ENCODE peak calls at places on chromosomes 1 and 21, in eight cellular contexts. S is lower leg skin, J is IMR-90, G is spleen, L is endothelial cell of umbilical vein, V is heart left ventricle, Y is HepG2, E is H1. B is an unnamed sample.

GRCh38 chr21:45893166-45894106 is 88.1 kb upstream of the COL6A1 start:
- DNase-seq in S (no peak), J (no peak), G (peak; percentile 77), L (no peak), V (no peak), Y (no peak), E (no peak), B (no peak)

GRCh38 chr1:110686188-110686587 is 11.4 kb upstream of the KCNA3 start:
- DNase-seq in S (no peak), J (no peak), G (no peak), L (no peak), V (no peak), Y (no peak), E (no peak), B (no peak)

GRCh38 chr1:9388628-9389184 is 96.0 kb downstream of the SPSB1 start:
- DNase-seq in S (no peak), J (no peak), G (no peak), L (no peak), V (no peak), Y (no peak), E (no peak), B (peak; percentile 74)

GRCh38 chr21:16709866-16710550 is 802.8 kb upstream of the CXADR start:
- DNase-seq in S (no peak), J (peak; percentile 77), G (no peak), L (no peak), V (no peak), Y (peak; percentile 16), E (no peak), B (no peak)

GRCh38 chr1:150186789-150187559 is 37.3 kb downstream of the PLEKHO1 start:
- DNase-seq in S (no peak), J (peak; percentile 56), G (no peak), L (peak; percentile 40), V (no peak), Y (peak; percentile 46), E (no peak), B (peak; percentile 74)

GRCh38 chr1:56911098-56911497 is 54.7 kb downstream of the C8B start:
- DNase-seq in S (no peak), J (peak; percentile 50), G (no peak), L (no peak), V (no peak), Y (peak; percentile 32), E (no peak), B (no peak)

GRCh38 chr1:64514197-64514765 is 44.4 kb downstream of the CACHD1 start:
- DNase-seq in S (no peak), J (peak; percentile 88), G (no peak), L (peak; percentile 79), V (no peak), Y (no peak), E (no peak), B (no peak)

GRCh38 chr1:156641761-156642264 is at the start of gene BCAN:
- DNase-seq in S (no peak), J (peak; percentile 19), G (no peak), L (no peak), V (peak; percentile 41), Y (no peak), E (peak; percentile 80), B (no peak)

GRCh38 chr1:208264469-208265126 is 20.4 kb upstream of the PLXNA2 start:
- DNase-seq in S (no peak), J (no peak), G (no peak), L (no peak), V (no peak), Y (no peak), E (no peak), B (no peak)

GRCh38 chr1:213014642-213015041 is 1.0 kb downstream of the ANGEL2 start:
- DNase-seq in S (no peak), J (peak; percentile 13), G (no peak), L (no peak), V (no peak), Y (peak; percentile 16), E (no peak), B (peak; percentile 68)

GRCh38 chr21:32480381-32480780 is 67.9 kb downstream of the EVA1C start:
- DNase-seq in S (peak; percentile 39), J (no peak), G (no peak), L (no peak), V (no peak), Y (no peak), E (no peak), B (no peak)

GRCh38 chr1:157968951-157969350 is 24.5 kb upstream of the KIRREL1 start:
- DNase-seq in S (no peak), J (peak; percentile 95), G (no peak), L (peak; percentile 60), V (no peak), Y (no peak), E (no peak), B (no peak)

GRCh38 chr1:221816899-221817298 is 75.0 kb upstream of the DUSP10 start:
- DNase-seq in S (no peak), J (peak; percentile 99), G (no peak), L (no peak), V (no peak), Y (no peak), E (no peak), B (no peak)

GRCh38 chr1:151156515-151156819 is at the start of gene TNFAIP8L2:
- DNase-seq in S (no peak), J (no peak), G (peak; percentile 95), L (no peak), V (peak; percentile 52), Y (no peak), E (no peak), B (peak; percentile 86)

DNA sequence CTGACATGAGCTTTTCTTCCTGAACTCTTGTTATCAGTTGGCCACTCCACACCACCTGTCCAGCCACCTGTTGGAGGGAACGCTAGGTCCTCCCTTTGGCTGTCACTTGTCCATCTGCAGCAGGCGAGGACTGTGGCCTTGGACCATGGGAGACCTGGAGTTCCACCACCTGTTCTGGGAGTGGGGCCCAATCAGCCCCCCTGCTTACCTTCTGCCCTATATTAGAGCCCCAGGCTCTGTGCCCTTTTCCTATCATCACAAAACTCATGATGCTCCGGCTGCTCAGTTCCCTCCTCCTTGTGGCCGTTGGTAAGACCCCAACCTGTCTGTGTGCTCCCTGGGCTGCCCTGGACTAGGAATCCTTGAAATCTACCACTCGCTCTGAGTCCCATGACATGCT is at the start of gene CELA3A:
- DNase-seq in S (no peak), J (no peak), G (no peak), L (no peak), V (no peak), Y (no peak), E (no peak), B (no peak)
- TF ChIP-seq POLR2A in S (no peak), J (no peak), G (no peak), L (no peak), V (no peak), Y (no peak), E (no peak), B (no peak)

DNA sequence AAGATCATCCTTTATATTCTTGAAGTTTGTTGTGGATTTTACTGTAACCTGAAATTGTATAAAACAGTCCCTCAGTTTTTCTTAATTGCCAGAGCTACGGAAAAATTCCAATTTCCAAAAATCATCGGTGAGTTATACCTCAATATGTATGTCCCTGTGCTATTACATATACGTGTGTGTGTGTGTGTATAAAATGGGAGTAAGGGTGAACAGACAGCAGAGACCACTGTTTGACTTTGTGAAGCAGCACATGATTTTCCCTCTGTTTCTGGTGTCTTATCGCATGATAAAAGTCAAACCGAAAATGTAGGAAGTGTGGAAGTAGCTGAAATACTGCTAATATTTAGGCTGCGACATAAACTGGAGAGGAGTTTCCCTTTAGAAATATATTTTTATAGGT is 1.2 kb downstream of the OR2T1 start:
- DNase-seq in S (no peak), J (peak; percentile 19), G (no peak), L (peak; percentile 30), V (no peak), Y (no peak), E (no peak), B (peak; percentile 17)
- TF ChIP-seq CTCF in S (no peak), J (no peak), G (no peak), L (no peak), V (no peak), Y (no peak), E (no peak), B (peak; percentile 14)

GRCh38 chr1:38778521-38778920 is 81.1 kb downstream of the RRAGC start:
- DNase-seq in S (no peak), J (no peak), G (no peak), L (no peak), V (no peak), Y (no peak), E (no peak), B (no peak)
- TF ChIP-seq POLR2A in S (no peak), J (no peak), G (no peak), L (no peak), V (no peak), Y (no peak), E (no peak), B (no peak)

DNA sequence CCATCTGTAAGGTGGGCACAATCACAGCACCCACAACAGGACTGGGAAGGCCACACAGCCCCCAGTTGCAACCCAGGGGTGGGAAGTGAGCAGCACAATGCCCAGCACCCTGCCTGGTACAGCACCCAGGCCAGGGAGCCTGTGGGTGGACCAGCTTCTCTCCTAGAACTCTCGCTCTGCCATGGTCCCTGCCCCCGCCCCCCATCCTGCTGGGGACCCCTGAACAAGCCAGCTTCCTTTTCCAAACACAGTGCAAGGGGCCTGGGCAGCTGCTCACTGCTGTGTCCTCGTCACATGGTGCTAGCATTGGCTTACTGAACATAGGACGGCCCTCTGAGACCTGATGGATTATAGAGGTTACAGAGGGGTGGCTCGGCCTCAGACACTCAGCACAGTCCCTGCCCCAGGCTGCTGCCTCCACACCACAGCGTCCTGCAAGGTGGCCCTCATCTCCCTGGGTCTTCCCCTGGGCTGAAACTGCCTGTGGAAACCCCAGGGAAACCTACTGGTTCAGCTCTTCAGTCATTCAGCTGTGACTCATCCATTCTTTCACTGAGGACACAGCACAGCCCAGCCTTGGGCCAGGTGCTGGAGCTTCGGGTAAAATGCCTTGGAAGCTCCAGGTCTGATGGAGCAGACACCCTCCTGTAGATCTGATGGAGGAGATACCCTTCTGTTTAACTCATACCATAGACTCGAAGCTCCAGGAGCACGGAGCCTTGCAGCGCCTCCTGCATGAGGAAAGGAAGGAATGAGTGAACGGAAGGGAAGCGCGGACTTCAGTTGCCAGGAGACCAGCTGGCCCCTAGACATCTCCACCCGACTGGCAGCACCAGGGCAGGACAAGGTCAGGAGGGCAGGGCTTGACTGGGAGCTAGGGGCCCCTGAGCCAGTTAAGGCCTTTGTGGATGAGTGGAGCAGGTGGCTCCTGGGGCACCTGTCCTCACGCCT is 8.1 kb upstream of the PRDM16 start:
- DNase-seq in S (peak; percentile 64), J (no peak), G (peak; percentile 63), L (no peak), V (no peak), Y (no peak), E (no peak), B (no peak)
- TF ChIP-seq CTCF in S (no peak), J (no peak), G (no peak), L (no peak), V (no peak), Y (no peak), E (no peak), B (no peak)

DNA sequence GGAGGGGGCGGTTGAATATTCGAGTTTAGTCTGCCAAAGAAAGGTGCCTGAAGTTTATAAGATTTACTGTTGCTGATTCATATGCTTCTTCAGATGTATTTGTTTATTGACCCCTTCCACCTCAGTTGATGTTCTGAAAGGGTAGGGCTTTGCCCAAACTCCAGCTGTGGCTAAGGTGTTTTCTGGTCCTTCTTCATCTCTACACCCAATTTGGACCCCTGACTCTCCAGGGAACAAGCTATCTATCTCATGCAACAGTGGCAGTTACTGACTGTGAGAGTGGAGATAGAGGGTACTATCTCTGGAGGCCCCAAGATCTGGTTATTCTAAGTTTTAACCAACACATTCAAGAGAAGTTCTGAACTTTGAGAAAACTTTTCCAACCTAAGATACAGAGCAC is 12.6 kb upstream of the ALG14 start:
- DNase-seq in S (no peak), J (no peak), G (no peak), L (no peak), V (no peak), Y (no peak), E (no peak), B (no peak)
- TF ChIP-seq POLR2A in S (no peak), J (no peak), G (no peak), L (no peak), V (no peak), Y (no peak), E (no peak), B (no peak)

GRCh38 chr1:118960026-118960561 is 28.0 kb downstream of the TBX15 start:
- DNase-seq in S (no peak), J (no peak), G (no peak), L (no peak), V (no peak), Y (no peak), E (peak; percentile 50), B (no peak)
- TF ChIP-seq CTCF in S (no peak), J (no peak), G (no peak), L (no peak), V (no peak), Y (no peak), E (no peak), B (no peak)

B was measured in NB4.